ENCODE peak calls at places on chromosomes 1 and 21, in five cellular contexts. R is heart left ventricle; X is CD8-positive, alpha-beta T cell; I is left ventricle myocardium inferior; G is left lung. A is an unnamed sample.

GRCh38 chr1:113657126-113657525 is 102.2 kb downstream of the PHTF1 start:
- DNase-seq in R (no peak), X (no peak), I (no peak), G (no peak), A (no peak)

GRCh38 chr1:10438677-10439163 is 8.5 kb downstream of the CENPS start:
- DNase-seq in R (no peak), X (no peak), I (no peak), G (no peak), A (no peak)

GRCh38 chr1:88892146-88892877 is 945 bp upstream of the GTF2B start:
- DNase-seq in R (no peak), X (no peak), I (no peak), G (no peak), A (no peak)

GRCh38 chr1:192768463-192768862 is 40.4 kb upstream of the RGS2 start:
- DNase-seq in R (no peak), X (no peak), I (no peak), G (no peak), A (no peak)

GRCh38 chr1:229007167-229007566 is 263.7 kb upstream of the RAB4A start:
- DNase-seq in R (no peak), X (no peak), I (no peak), G (no peak), A (no peak)

GRCh38 chr1:230156068-230156467 is 89.0 kb downstream of the GALNT2 start:
- DNase-seq in R (no peak), X (no peak), I (no peak), G (no peak), A (no peak)

GRCh38 chr1:164651378-164651951 is 92.5 kb downstream of the PBX1 start:
- DNase-seq in R (no peak), X (no peak), I (no peak), G (no peak), A (no peak)

GRCh38 chr1:24364975-24365678 is 46.0 kb downstream of the GRHL3 start:
- DNase-seq in R (no peak), X (no peak), I (no peak), G (no peak), A (no peak)

GRCh38 chr21:34636961-34637360 is 22.0 kb upstream of the RCAN1 start:
- DNase-seq in R (no peak), X (no peak), I (no peak), G (no peak), A (no peak)

GRCh38 chr1:24416666-24417391 is 1.2 kb downstream of the NIPAL3 start:
- DNase-seq in R (no peak), X (peak; percentile 35), I (no peak), G (peak; percentile 39), A (no peak)

GRCh38 chr21:16420086-16420724 is 690.4 kb downstream of the USP25 start:
- DNase-seq in R (no peak), X (no peak), I (peak; percentile 38), G (no peak), A (peak; percentile 47)

GRCh38 chr21:28127390-28127789 is 865.3 kb downstream of the LTN1 start:
- DNase-seq in R (no peak), X (no peak), I (no peak), G (no peak), A (no peak)

GRCh38 chr1:37691497-37692077 is 729 bp upstream of the CDCA8 start:
- DNase-seq in R (peak; percentile 73), X (no peak), I (peak; percentile 33), G (peak; percentile 41), A (peak; percentile 40)

GRCh38 chr1:70134148-70134547 is 71.2 kb downstream of the LRRC40 start:
- DNase-seq in R (no peak), X (no peak), I (no peak), G (no peak), A (no peak)

GRCh38 chr1:26541816-26542711 is 12.5 kb downstream of the RPS6KA1 start:
- DNase-seq in R (peak; percentile 89), X (peak; percentile 67), I (peak; percentile 73), G (peak; percentile 96), A (peak; percentile 69)

GRCh38 chr1:53449026-53449425 is 10.2 kb upstream of the DMRTB1 start:
- DNase-seq in R (no peak), X (no peak), I (no peak), G (no peak), A (no peak)

GRCh38 chr1:111318483-111319000 is 27.9 kb downstream of the CHIA start:
- DNase-seq in R (no peak), X (no peak), I (no peak), G (no peak), A (no peak)

GRCh38 chr1:13666317-13666716 is 33.7 kb upstream of the PRDM2 start:
- DNase-seq in R (no peak), X (no peak), I (no peak), G (no peak), A (no peak)

GRCh38 chr1:203751051-203751450 is 13.9 kb upstream of the LAX1 start:
- DNase-seq in R (no peak), X (no peak), I (no peak), G (no peak), A (no peak)

GRCh38 chr1:58065520-58065919 is 481.0 kb downstream of the OMA1 start:
- DNase-seq in R (no peak), X (no peak), I (no peak), G (no peak), A (no peak)

GRCh38 chr1:228882041-228882784 is 146.9 kb downstream of the RHOU start:
- DNase-seq in R (no peak), X (no peak), I (no peak), G (no peak), A (no peak)

GRCh38 chr1:116380499-116381316 is 7.7 kb downstream of the ATP1A1 start:
- DNase-seq in R (no peak), X (no peak), I (no peak), G (no peak), A (no peak)

GRCh38 chr1:9320520-9321479 is 28.1 kb downstream of the SPSB1 start:
- DNase-seq in R (peak; percentile 26), X (no peak), I (no peak), G (no peak), A (no peak)

GRCh38 chr1:16183157-16183556 is 27.3 kb upstream of the EPHA2 start:
- DNase-seq in R (no peak), X (no peak), I (no peak), G (peak; percentile 83), A (peak; percentile 76)

GRCh38 chr1:183898001-183898396 is 93.1 kb downstream of the RGL1 start:
- DNase-seq in R (no peak), X (no peak), I (no peak), G (no peak), A (no peak)

GRCh38 chr1:183901748-183902341 is 96.9 kb downstream of the RGL1 start:
- DNase-seq in R (no peak), X (no peak), I (no peak), G (no peak), A (no peak)

GRCh38 chr1:183896466-183897026 is 91.6 kb downstream of the RGL1 start:
- DNase-seq in R (no peak), X (no peak), I (no peak), G (no peak), A (no peak)

GRCh38 chr1:183894290-183894565 is 89.3 kb downstream of the RGL1 start:
- DNase-seq in R (no peak), X (no peak), I (no peak), G (no peak), A (no peak)

DNA sequence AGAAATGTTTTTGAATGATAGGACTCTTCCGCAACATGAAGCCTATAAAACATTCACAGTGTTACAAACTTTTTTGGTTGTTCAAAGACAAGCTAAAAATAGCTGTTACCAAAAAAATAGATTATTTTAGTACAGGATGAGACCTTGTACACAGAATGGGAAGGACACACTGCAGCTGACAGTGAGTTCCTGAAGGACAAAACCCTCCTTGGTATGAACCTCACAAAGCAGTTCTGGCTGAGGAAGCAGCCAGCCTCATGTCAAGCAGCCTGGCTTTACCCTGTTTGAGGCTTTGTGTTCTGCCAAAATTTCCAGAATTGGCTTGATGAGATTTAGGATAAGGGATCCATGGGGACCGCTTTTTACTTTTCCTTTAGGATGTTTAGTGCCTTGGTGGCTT is 93.7 kb downstream of the RGL1 start:
- DNase-seq in R (no peak), X (no peak), I (no peak), G (no peak), A (no peak)
- H3K36me3 ChIP-seq in R (peaks cover 85% of the 10 kb centered on the region), X (no peaks in the 10 kb centered on the region), I (peaks cover 53% of the 10 kb centered on the region), G (no peaks in the 10 kb centered on the region), A (no peaks in the 10 kb centered on the region)

GRCh38 chr1:243708210-243708609 is 141.8 kb downstream of the AKT3 start:
- DNase-seq in R (no peak), X (no peak), I (no peak), G (no peak), A (no peak)
- TF ChIP-seq CTCF in R (no peak), X (peak; percentile 60), I (peak; percentile 25), G (no peak), A (no peak)

GRCh38 chr1:178645157-178645825 is 79.8 kb upstream of the RALGPS2 start:
- DNase-seq in R (no peak), X (no peak), I (no peak), G (no peak), A (no peak)
- H3K4me3 ChIP-seq in R (no peak overlapping the region), X (no peak overlapping the region), I (no peak overlapping the region), G (no peak overlapping the region), A (no peak overlapping the region)

DNA sequence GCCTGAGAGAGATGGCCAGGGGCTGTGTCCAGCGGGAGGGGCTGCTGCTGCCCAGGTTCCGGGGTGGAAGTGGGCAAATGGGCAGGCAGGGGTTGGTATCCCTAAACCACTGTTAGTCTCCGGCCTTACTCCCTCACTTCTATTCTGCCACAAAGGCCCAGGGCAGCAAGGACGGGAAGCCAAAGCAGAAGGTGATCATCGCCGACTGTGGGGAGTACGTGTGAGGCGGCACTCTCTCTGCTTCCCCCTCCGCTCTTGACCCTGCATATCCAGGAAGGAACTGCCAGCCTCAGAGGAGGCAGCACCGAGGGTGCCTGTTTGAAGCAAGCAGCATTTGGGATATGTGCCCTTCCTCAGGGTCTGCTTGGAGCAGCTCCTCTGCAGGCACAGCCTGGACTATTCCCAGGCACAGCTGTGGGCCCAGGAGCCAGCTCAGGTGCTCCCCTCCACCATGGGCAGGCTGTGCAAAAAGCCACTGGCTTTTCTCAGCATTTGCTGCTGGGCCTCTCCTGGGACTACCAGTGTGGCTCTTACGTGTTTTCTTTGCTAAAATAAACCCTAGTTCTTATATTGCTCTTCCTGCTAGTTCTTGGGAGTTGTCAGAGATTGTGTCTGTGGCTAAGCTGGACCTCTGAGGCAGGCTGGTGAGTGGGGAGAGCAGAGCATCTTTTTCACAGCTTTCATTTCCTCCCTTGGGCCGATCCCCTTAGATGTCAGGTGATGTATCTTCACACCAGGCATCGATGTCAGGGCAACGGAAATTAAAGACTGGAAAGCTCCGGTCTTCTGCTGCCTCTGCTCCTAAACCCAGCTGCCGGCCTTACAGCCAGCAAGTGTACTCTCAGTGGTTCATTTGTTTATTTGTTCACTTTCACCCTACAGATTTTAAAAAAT is 14.7 kb downstream of the PPIE start:
- DNase-seq in R (no peak), X (no peak), I (no peak), G (no peak), A (no peak)
- H3K36me3 ChIP-seq in R (peaks cover 100% of the 10 kb centered on the region), X (peaks cover 86% of the 10 kb centered on the region), I (peaks cover 97% of the 10 kb centered on the region), G (no peaks in the 10 kb centered on the region), A (no peaks in the 10 kb centered on the region)

GRCh38 chr1:154466879-154467767 is 34.9 kb upstream of the TDRD10 start:
- DNase-seq in R (no peak), X (no peak), I (no peak), G (peak; percentile 36), A (peak; percentile 32)
- TF ChIP-seq CTCF in R (no peak), X (no peak), I (peak; percentile 46), G (no peak), A (no peak)

A was measured in uterus.